ENCODE peak calls at places on chromosomes 16 and 17, in six cellular contexts. W is sigmoid colon; Q is tibial nerve; Y is psoas muscle; S is CD8-positive, alpha-beta T cell; H is foreskin keratinocyte. B is an unnamed sample.

GRCh38 chr16:3198334-3199072 is 10.5 kb downstream of the OR1F1 start:
- DNase-seq in W (no peak), Q (no peak), Y (no peak), S (no peak), H (no peak), B (no peak)

GRCh38 chr17:49901460-49902331 is 53.8 kb upstream of the TAC4 start:
- DNase-seq in W (no peak), Q (no peak), Y (no peak), S (no peak), H (no peak), B (no peak)

GRCh38 chr17:38509772-38510423 is 81.6 kb downstream of the ARHGAP23 start:
- DNase-seq in W (no peak), Q (no peak), Y (peak; percentile 35), S (no peak), H (no peak), B (peak; percentile 72)

GRCh38 chr17:13306310-13306962 is 288.6 kb upstream of the ELAC2 start:
- DNase-seq in W (no peak), Q (no peak), Y (no peak), S (no peak), H (peak; percentile 2), B (no peak)

GRCh38 chr16:70805787-70806186 is 4.8 kb upstream of the VAC14 start:
- DNase-seq in W (no peak), Q (no peak), Y (no peak), S (no peak), H (peak; percentile 73), B (no peak)

GRCh38 chr17:73211745-73212144 is 18.9 kb downstream of the COG1 start:
- DNase-seq in W (no peak), Q (no peak), Y (peak; percentile 8), S (peak; percentile 46), H (no peak), B (no peak)

GRCh38 chr17:38922538-38923291 is 2.7 kb upstream of the LASP1NB start:
- DNase-seq in W (peak; percentile 92), Q (peak; percentile 69), Y (peak; percentile 56), S (no peak), H (no peak), B (peak; percentile 43)

GRCh38 chr17:81046770-81047359 is 11.9 kb downstream of the BAIAP2 start:
- DNase-seq in W (no peak), Q (no peak), Y (no peak), S (no peak), H (no peak), B (no peak)

GRCh38 chr16:86965331-86965730 is 351.9 kb downstream of the C16orf95 start:
- DNase-seq in W (no peak), Q (no peak), Y (no peak), S (no peak), H (no peak), B (no peak)

GRCh38 chr16:75017670-75018525 is 19.1 kb downstream of the ZNRF1 start:
- DNase-seq in W (no peak), Q (no peak), Y (no peak), S (no peak), H (no peak), B (no peak)

GRCh38 chr17:56319531-56319930 is 166.3 kb downstream of the ANKFN1 start:
- DNase-seq in W (no peak), Q (no peak), Y (no peak), S (no peak), H (peak; percentile 57), B (no peak)

GRCh38 chr17:8430966-8431365 is 4.7 kb upstream of the NDEL1 start:
- DNase-seq in W (peak; percentile 77), Q (no peak), Y (peak; percentile 71), S (no peak), H (no peak), B (no peak)

GRCh38 chr17:61926831-61927210 is 961 bp downstream of the INTS2 start:
- DNase-seq in W (no peak), Q (no peak), Y (no peak), S (no peak), H (no peak), B (no peak)

GRCh38 chr17:7240375-7240774 is 1.1 kb upstream of the PHF23 start:
- DNase-seq in W (no peak), Q (no peak), Y (no peak), S (no peak), H (no peak), B (no peak)

GRCh38 chr17:50637829-50638571 is 3.3 kb downstream of the ABCC3 start:
- DNase-seq in W (no peak), Q (no peak), Y (no peak), S (no peak), H (peak; percentile 53), B (peak; percentile 21)

GRCh38 chr17:40485851-40486512 is 15.4 kb downstream of the TNS4 start:
- DNase-seq in W (peak; percentile 83), Q (peak; percentile 53), Y (peak; percentile 42), S (no peak), H (peak; percentile 97), B (no peak)

GRCh38 chr17:32769846-32770245 is 107.1 kb downstream of the MYO1D start:
- DNase-seq in W (no peak), Q (no peak), Y (no peak), S (no peak), H (peak; percentile 40), B (no peak)

GRCh38 chr17:77124192-77124908 is 16.4 kb upstream of the SEC14L1 start:
- DNase-seq in W (no peak), Q (peak; percentile 22), Y (no peak), S (no peak), H (peak; percentile 84), B (peak; percentile 60)

GRCh38 chr17:40122466-40122943 is 734 bp downstream of the MSL1 start:
- DNase-seq in W (peak; percentile 85), Q (no peak), Y (peak; percentile 64), S (no peak), H (no peak), B (peak; percentile 89)

GRCh38 chr17:40076101-40076498 is 13.3 kb downstream of the THRA start:
- DNase-seq in W (no peak), Q (no peak), Y (no peak), S (no peak), H (no peak), B (no peak)

GRCh38 chr16:2912330-2913199 is 834 bp downstream of the FLYWCH1 start:
- DNase-seq in W (peak; percentile 80), Q (no peak), Y (no peak), S (peak; percentile 9), H (peak; percentile 46), B (no peak)

GRCh38 chr17:42076797-42077559 is 21.3 kb downstream of the ZNF385C start:
- DNase-seq in W (no peak), Q (no peak), Y (no peak), S (no peak), H (no peak), B (no peak)

GRCh38 chr16:397135-397661 is at the start of gene NME4:
- DNase-seq in W (peak; percentile 72), Q (no peak), Y (no peak), S (no peak), H (no peak), B (peak; percentile 86)

GRCh38 chr16:398551-399277 is 1.7 kb downstream of the NME4 start:
- DNase-seq in W (no peak), Q (no peak), Y (no peak), S (no peak), H (no peak), B (no peak)

GRCh38 chr16:397736-398332 is 835 bp downstream of the NME4 start:
- DNase-seq in W (peak; percentile 93), Q (peak; percentile 56), Y (peak; percentile 76), S (no peak), H (no peak), B (peak; percentile 87)

GRCh38 chr16:396199-396598 is 800 bp upstream of the NME4 start:
- DNase-seq in W (no peak), Q (no peak), Y (no peak), S (no peak), H (no peak), B (no peak)

GRCh38 chr16:396605-397004 is 394 bp upstream of the NME4 start:
- DNase-seq in W (peak; percentile 80), Q (no peak), Y (no peak), S (no peak), H (no peak), B (no peak)
- H3K4me1 ChIP-seq in W (peaks cover 33% of the 10 kb centered on the region), Q (peaks cover 42% of the 10 kb centered on the region), Y (peaks cover 17% of the 10 kb centered on the region), S (peaks cover 25% of the 10 kb centered on the region), H (peaks cover 4% of the 10 kb centered on the region), B (peaks cover 37% of the 10 kb centered on the region)

DNA sequence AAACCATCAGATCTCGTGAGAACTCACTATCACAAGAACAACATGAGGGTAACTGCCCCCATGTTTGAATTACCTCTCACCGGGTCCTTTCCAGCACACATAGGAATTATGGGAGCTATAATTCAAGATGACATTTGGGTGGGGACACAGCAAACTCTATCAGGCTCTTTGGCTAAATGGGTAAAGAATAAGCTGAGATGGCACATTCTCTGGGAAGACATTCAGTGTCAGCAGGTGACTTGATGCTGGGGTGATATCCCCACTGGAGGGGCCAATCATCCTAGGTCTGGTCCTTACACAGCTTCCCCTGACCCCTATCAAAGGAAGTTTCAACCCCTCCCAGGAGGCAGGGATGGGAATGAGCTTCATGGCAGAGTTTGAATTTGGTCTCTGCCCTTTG is 664.0 kb upstream of the EEF2KMT start:
- DNase-seq in W (no peak), Q (no peak), Y (no peak), S (no peak), H (no peak), B (no peak)
- TF ChIP-seq CTCF in W (no peak), Q (no peak), Y (no peak), S (no peak), H (no peak), B (no peak)

DNA sequence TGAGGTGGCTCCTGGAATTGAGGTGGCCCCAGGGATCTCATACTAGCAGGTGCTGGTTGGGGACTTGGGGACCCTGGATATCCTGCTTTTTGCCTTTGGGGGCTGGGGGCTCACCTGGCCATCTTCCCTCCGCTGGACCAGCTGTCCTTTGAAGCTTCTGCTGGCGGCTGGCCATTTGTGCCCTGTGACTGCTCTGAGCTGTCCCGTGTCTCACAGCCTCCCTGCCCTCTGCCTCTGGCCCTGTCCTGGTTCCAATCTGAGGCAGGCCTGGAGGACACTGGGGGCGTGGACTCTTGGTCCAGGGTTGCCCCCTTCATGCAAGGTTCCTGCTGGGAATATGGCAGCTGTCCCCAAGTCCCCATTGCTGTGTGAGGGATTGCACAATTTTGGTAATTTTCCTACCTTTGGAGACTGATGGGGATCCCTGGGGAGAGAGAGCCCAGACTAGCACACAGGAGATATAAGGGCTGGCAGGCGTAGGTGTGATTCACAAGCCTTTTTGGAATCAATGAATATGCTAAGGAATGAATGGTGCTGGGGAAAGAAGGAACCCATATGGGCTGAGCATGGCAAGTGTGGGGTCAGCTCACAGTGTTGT is 19.2 kb downstream of the ADCY7 start:
- DNase-seq in W (no peak), Q (no peak), Y (no peak), S (no peak), H (no peak), B (peak; percentile 50)
- H3K27ac ChIP-seq in W (no peak overlapping the region), Q (no peak overlapping the region), Y (no peak overlapping the region), S (no peak overlapping the region), H (no peak overlapping the region), B (no peak overlapping the region)

GRCh38 chr17:2854662-2855061 is 58.4 kb downstream of the RAP1GAP2 start:
- DNase-seq in W (no peak), Q (no peak), Y (no peak), S (no peak), H (peak; percentile 17), B (no peak)

GRCh38 chr17:2853722-2854580 is 57.7 kb downstream of the RAP1GAP2 start:
- DNase-seq in W (no peak), Q (no peak), Y (no peak), S (peak; percentile 10), H (peak; percentile 32), B (no peak)

GRCh38 chr17:2852211-2852610 is 56.0 kb downstream of the RAP1GAP2 start:
- DNase-seq in W (no peak), Q (no peak), Y (no peak), S (no peak), H (no peak), B (no peak)

GRCh38 chr17:2852729-2853110 is 56.5 kb downstream of the RAP1GAP2 start:
- DNase-seq in W (no peak), Q (no peak), Y (peak; percentile 19), S (no peak), H (no peak), B (no peak)

GRCh38 chr17:2853111-2853721 is 57.0 kb downstream of the RAP1GAP2 start:
- DNase-seq in W (peak; percentile 80), Q (no peak), Y (peak; percentile 49), S (peak; percentile 9), H (peak; percentile 49), B (peak; percentile 88)
- H3K4me1 ChIP-seq in W (peaks cover 25% of the 10 kb centered on the region), Q (peaks cover 42% of the 10 kb centered on the region), Y (peaks cover 9% of the 10 kb centered on the region), S (peaks cover 12% of the 10 kb centered on the region), H (peaks cover 8% of the 10 kb centered on the region), B (peaks cover 40% of the 10 kb centered on the region)

B was measured in left lung.